ENCODE peak calls at places on chromosomes 16 and 17, in nine cellular contexts. Z is activated T-cell treated with anti-CD3 and anti-CD28 coated beads for 24 hours; T is activated CD4-positive, alpha-beta T cell treated with anti-CD3 and anti-CD28 coated beads for 36 hours; B is HCEC 1CT; D is NCI-H2081; F is COR-L47; Y is foreskin fibroblast; S is mesothelial cell of epicardium; I is C1 segment of cervical spinal cord. X is an unnamed sample.

GRCh38 chr16:80741716-80742115 is 62.7 kb downstream of the CDYL2 start:
- DNase-seq in B (no peak), T (no peak), S (no peak), Z (no peak), Y (no peak), F (no peak), D (no peak), I (no peak), X (no peak)

GRCh38 chr17:72162569-72162968 is 41.7 kb downstream of the SOX9 start:
- DNase-seq in S (no peak), Z (no peak), Y (no peak), F (no peak), B (no peak), T (no peak), I (no peak), D (no peak), X (no peak)

GRCh38 chr17:1083451-1084187 is 86.7 kb downstream of the TIMM22 start:
- DNase-seq in Y (peak), B (no peak), S (no peak), I (no peak), Z (no peak), D (no peak), T (no peak), F (no peak), X (no peak)

GRCh38 chr16:58814348-58814801 is 80.3 kb upstream of the GOT2 start:
- DNase-seq in Z (peak), T (peak), D (peak), Y (peak), B (peak), S (peak), I (peak), F (no peak), X (peak)

GRCh38 chr16:5073279-5073629 is 1.6 kb downstream of the ALG1 start:
- DNase-seq in T (no peak), Y (peak), I (no peak), D (no peak), F (no peak), S (no peak), Z (no peak), B (peak), X (no peak)

GRCh38 chr17:46262271-46262670 is 32.7 kb upstream of the LRRC37A start:
- DNase-seq in F (no peak), Y (no peak), T (no peak), S (no peak), I (no peak), Z (no peak), D (no peak), B (peak), X (no peak)

GRCh38 chr17:17495448-17496188 is 577 bp downstream of the RASD1 start:
- DNase-seq in I (peak), Y (no peak), F (no peak), Z (no peak), T (peak), S (no peak), B (no peak), D (no peak), X (peak)

GRCh38 chr17:79340286-79340685 is 265.7 kb downstream of the ENGASE start:
- DNase-seq in D (no peak), F (no peak), Z (no peak), T (no peak), Y (no peak), I (no peak), B (no peak), S (no peak), X (no peak)

GRCh38 chr17:71921726-71922320 is 199.0 kb upstream of the SOX9 start:
- DNase-seq in I (no peak), B (no peak), Y (no peak), T (peak), S (no peak), Z (no peak), F (no peak), D (no peak), X (no peak)

GRCh38 chr17:81193051-81193410 is 27.0 kb upstream of the AATK start:
- DNase-seq in S (no peak), F (no peak), Y (no peak), T (no peak), D (no peak), Z (no peak), I (no peak), B (no peak), X (no peak)

GRCh38 chr16:49282690-49283375 is 1.2 kb upstream of the CBLN1 start:
- DNase-seq in Z (no peak), T (no peak), D (no peak), I (no peak), F (peak), S (no peak), Y (no peak), B (no peak), X (no peak)

GRCh38 chr17:34580685-34581445 is 1.5 kb downstream of the TMEM132E start:
- DNase-seq in F (no peak), Z (no peak), B (no peak), S (no peak), D (no peak), I (peak), Y (no peak), T (peak), X (no peak)

GRCh38 chr17:50101346-50102163 is 6.4 kb downstream of the PDK2 start:
- DNase-seq in B (no peak), S (peak), D (no peak), Y (no peak), Z (no peak), I (no peak), T (no peak), F (no peak), X (no peak)

GRCh38 chr17:45261577-45262515 is at the start of gene SPATA32:
- DNase-seq in Z (peak), B (no peak), Y (no peak), I (peak), S (peak), D (no peak), T (peak), F (no peak), X (peak)

GRCh38 chr16:2171601-2172178 is 16.1 kb downstream of the TRAF7 start:
- DNase-seq in S (no peak), T (no peak), Z (no peak), B (no peak), F (no peak), D (no peak), I (no peak), Y (no peak), X (no peak)

GRCh38 chr17:78613423-78613822 is 36.2 kb upstream of the DNAH17 start:
- DNase-seq in I (no peak), T (no peak), S (no peak), B (no peak), F (no peak), Y (no peak), D (no peak), Z (no peak), X (no peak)

GRCh38 chr17:40110026-40110425 is 9.6 kb upstream of the NR1D1 start:
- DNase-seq in D (no peak), F (no peak), B (no peak), I (no peak), Y (no peak), S (no peak), T (no peak), Z (no peak), X (no peak)

GRCh38 chr17:47830991-47831933 is at the start of the genes LRRC46 and MRPL10:
- DNase-seq in I (peak), S (peak), D (peak), B (peak), F (peak), Y (peak), T (peak), Z (peak), X (peak)

GRCh38 chr16:85627102-85627834 is 14.1 kb downstream of the GSE1 start:
- DNase-seq in T (no peak), Z (no peak), S (no peak), B (no peak), I (no peak), F (no peak), Y (no peak), D (no peak), X (no peak)

GRCh38 chr17:9322298-9322697 is 253.3 kb downstream of the STX8 start:
- DNase-seq in D (no peak), Y (no peak), B (no peak), Z (no peak), I (no peak), T (no peak), F (no peak), S (no peak), X (no peak)

GRCh38 chr17:58324409-58325288 is 3.9 kb downstream of the TSPOAP1 start:
- DNase-seq in Y (no peak), T (peak), B (no peak), S (peak), Z (no peak), I (peak), F (peak), D (peak), X (no peak)

GRCh38 chr16:85360323-85361277 is 248.3 kb upstream of the CIBAR2 start:
- DNase-seq in B (no peak), I (no peak), Y (no peak), Z (no peak), F (peak), S (no peak), T (peak), D (peak), X (no peak)

GRCh38 chr17:65121916-65122821 is 15.0 kb upstream of the RGS9 start:
- DNase-seq in T (peak), Y (no peak), Z (peak), S (no peak), I (no peak), F (no peak), B (no peak), D (no peak), X (peak)

GRCh38 chr16:82329070-82329469 is 159.0 kb upstream of the MPHOSPH6 start:
- DNase-seq in D (peak), I (no peak), Y (no peak), F (no peak), T (no peak), S (no peak), B (no peak), Z (no peak), X (no peak)

GRCh38 chr16:53446090-53446489 is 11.8 kb downstream of the RBL2 start:
- DNase-seq in B (no peak), Y (no peak), D (no peak), T (no peak), Z (no peak), I (no peak), S (no peak), F (no peak), X (no peak)

GRCh38 chr17:9902116-9902515 is 3.0 kb downstream of the RCVRN start:
- DNase-seq in Y (no peak), F (no peak), B (no peak), S (no peak), T (no peak), Z (no peak), I (no peak), D (no peak), X (no peak)

GRCh38 chr16:81035975-81036750 is 521 bp downstream of the ATMIN start:
- DNase-seq in Z (no peak), B (peak), T (peak), I (peak), S (peak), F (peak), Y (peak), D (peak), X (peak)

GRCh38 chr17:13725286-13725990 is 123.7 kb upstream of the HS3ST3A1 start:
- DNase-seq in Y (peak), S (no peak), I (no peak), Z (no peak), B (peak), T (no peak), F (no peak), D (no peak), X (no peak)

GRCh38 chr17:74567397-74567796 is at the start of gene CD300H:
- DNase-seq in I (peak), Y (no peak), T (no peak), Z (no peak), D (no peak), B (no peak), F (no peak), S (no peak), X (no peak)

GRCh38 chr17:40621558-40621957 is 26.1 kb downstream of the SMARCE1 start:
- DNase-seq in F (no peak), I (no peak), T (no peak), S (no peak), D (no peak), Z (no peak), B (no peak), Y (no peak), X (no peak)

X was measured in stimulated activated CD4-positive, alpha-beta T cell treated with anti-CD3 and anti-CD28 coated beads, Interleukin-12 subunit alpha, Interleukin-12 subunit beta, amount 100 ng/mL, for 48 hours.